ENCODE peak calls at places on chromosomes 1 and 21, in eight cellular contexts. C is PC-9; V is CD8-positive, alpha-beta memory T cell; J is cardiac muscle cell; D is transverse colon; T is CD4-positive, CD25-positive, alpha-beta regulatory T cell; E is upper lobe of right lung; K is heart left ventricle. Y is an unnamed sample. For H3K9me3 and H3K4me1, the result is how much of the 10 kb centered on the place peaks cover.

GRCh38 chr1:225923381-225923691 is 714 bp downstream of the PYCR2 start:
- DNase-seq in K (no peak), C (peak), D (peak), J (peak), T (no peak), V (no peak), E (no peak), Y (no peak)

GRCh38 chr21:40191616-40192015 is 324.4 kb downstream of the PCP4 start:
- DNase-seq in C (no peak), E (no peak), T (no peak), J (no peak), K (no peak), V (no peak), D (no peak), Y (no peak)

GRCh38 chr21:28822064-28822402 is 170.6 kb downstream of the LTN1 start:
- DNase-seq in J (no peak), D (no peak), T (no peak), C (no peak), V (no peak), K (no peak), E (no peak), Y (no peak)

GRCh38 chr1:11188858-11189451 is at the start of gene ANGPTL7:
- DNase-seq in D (no peak), K (no peak), T (no peak), J (no peak), V (no peak), C (no peak), E (no peak), Y (no peak)

GRCh38 chr1:26278835-26279597 is 870 bp upstream of the SH3BGRL3 start:
- DNase-seq in J (peak), C (peak), V (no peak), D (peak), T (peak), K (no peak), E (no peak), Y (no peak)

GRCh38 chr1:214417545-214418210 is 133.7 kb downstream of the PTPN14 start:
- DNase-seq in C (no peak), T (no peak), J (no peak), D (no peak), V (no peak), K (no peak), E (no peak), Y (no peak)

GRCh38 chr1:77398115-77398514 is 116.3 kb downstream of the AK5 start:
- DNase-seq in J (no peak), D (no peak), K (no peak), V (no peak), C (no peak), T (no peak), E (no peak), Y (no peak)

GRCh38 chr1:43331688-43332087 is 5.9 kb upstream of the MPL start:
- DNase-seq in D (no peak), K (no peak), E (no peak), C (no peak), J (no peak), T (no peak), V (no peak), Y (no peak)

GRCh38 chr1:8397511-8397910 is 79.6 kb downstream of the SLC45A1 start:
- DNase-seq in C (no peak), D (no peak), E (no peak), V (no peak), T (peak), J (peak), K (no peak), Y (no peak)

GRCh38 chr1:116693759-116694482 is 26.4 kb upstream of the IGSF3 start:
- DNase-seq in T (no peak), J (peak), C (peak), D (peak), K (no peak), E (no peak), V (no peak), Y (no peak)

GRCh38 chr1:158103275-158103674 is 77.4 kb upstream of the CD1D start:
- DNase-seq in D (no peak), C (no peak), J (no peak), K (no peak), E (no peak), V (no peak), T (no peak), Y (no peak)

GRCh38 chr21:25687787-25688186 is 46.9 kb downstream of the ATP5PF start:
- DNase-seq in C (no peak), K (no peak), D (no peak), E (no peak), J (no peak), V (no peak), T (no peak), Y (no peak)

GRCh38 chr1:111702504-111703050 is 36.6 kb downstream of the INKA2 start:
- DNase-seq in C (no peak), V (no peak), D (no peak), J (no peak), T (no peak), K (no peak), E (no peak), Y (no peak)

GRCh38 chr1:223748773-223749733 is 36.7 kb downstream of the CAPN2 start:
- DNase-seq in E (peak), K (peak), D (peak), V (peak), T (peak), J (peak), C (peak), Y (peak)

GRCh38 chr1:101203812-101204540 is 32.8 kb upstream of the S1PR1 start:
- DNase-seq in K (peak), V (no peak), D (no peak), C (no peak), E (no peak), T (no peak), J (peak), Y (no peak)

DNA sequence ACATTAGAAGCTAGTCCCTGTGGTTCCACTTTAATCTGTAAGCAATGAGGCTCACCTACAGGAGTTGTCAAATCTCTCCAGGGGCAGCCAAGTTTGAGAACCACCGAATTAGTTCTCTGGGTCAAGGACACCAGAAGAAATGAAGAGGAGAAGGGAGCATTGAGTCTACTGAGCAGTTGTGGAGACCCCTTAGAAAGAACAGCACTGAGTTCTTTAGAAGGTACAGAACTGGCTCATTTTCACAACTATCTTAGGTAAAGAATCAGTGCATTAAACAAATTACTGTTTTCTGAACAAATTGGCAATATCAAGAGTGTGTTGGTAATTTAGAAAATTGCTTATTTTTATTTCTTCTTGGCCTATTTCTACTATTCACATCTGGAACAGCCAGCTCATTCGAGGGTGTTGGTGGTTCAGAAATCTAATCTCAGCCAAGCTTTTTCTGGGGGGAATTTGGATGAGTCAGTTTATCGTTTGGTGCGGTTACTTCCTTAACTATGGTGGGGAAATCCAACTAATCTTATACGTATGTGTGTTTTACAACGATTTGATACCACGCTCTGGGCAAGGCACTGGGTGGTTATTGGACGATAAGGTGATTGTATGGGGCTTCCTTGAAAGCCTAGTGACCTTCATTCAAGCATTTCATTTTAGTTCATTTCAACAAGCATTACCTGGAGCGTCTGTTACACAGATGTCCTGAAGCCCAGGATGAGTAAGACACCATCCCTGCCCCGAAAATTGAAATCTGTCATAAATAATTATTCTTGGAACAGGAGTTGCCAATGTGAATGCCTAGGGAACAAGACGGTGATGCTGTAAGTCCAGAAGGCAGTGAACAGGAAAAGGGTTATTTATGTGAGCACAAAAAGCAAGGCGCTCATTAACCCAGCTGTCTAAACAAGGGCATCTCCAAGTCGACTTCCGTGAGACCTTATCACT is 52.0 kb upstream of the TMPRSS2 start:
- DNase-seq in K (no peak), J (peak), C (no peak), V (no peak), E (no peak), D (no peak), T (no peak), Y (no peak)
- H3K27ac ChIP-seq in K (no peak), J (no peak), C (no peak), V (no peak), E (no peak), D (peak), T (no peak), Y (no peak)

GRCh38 chr21:8993284-8993942 is 1528.0 kb upstream of the TPTE start:
- DNase-seq in V (no peak), E (no peak), K (no peak), D (no peak), T (no peak), J (no peak), C (no peak), Y (no peak)

GRCh38 chr21:8997011-8997440 is 1524.4 kb upstream of the TPTE start:
- DNase-seq in K (no peak), V (no peak), D (no peak), T (no peak), C (no peak), E (no peak), J (no peak), Y (no peak)

GRCh38 chr21:8994640-8995511 is 1526.5 kb upstream of the TPTE start:
- DNase-seq in T (no peak), K (no peak), D (no peak), J (no peak), V (no peak), E (no peak), C (no peak), Y (no peak)

GRCh38 chr21:8993943-8994639 is 1527.3 kb upstream of the TPTE start:
- DNase-seq in C (no peak), J (no peak), K (no peak), E (no peak), D (no peak), V (no peak), T (no peak), Y (no peak)

GRCh38 chr21:8998946-8999681 is 1522.3 kb upstream of the TPTE start:
- DNase-seq in D (no peak), K (no peak), T (no peak), E (no peak), J (no peak), V (no peak), C (no peak), Y (no peak)
- H3K9me3 ChIP-seq in D (under half), K (under half), T (under half), E (under half), J (under half), V (under half), C (under half), Y (under half)

DNA sequence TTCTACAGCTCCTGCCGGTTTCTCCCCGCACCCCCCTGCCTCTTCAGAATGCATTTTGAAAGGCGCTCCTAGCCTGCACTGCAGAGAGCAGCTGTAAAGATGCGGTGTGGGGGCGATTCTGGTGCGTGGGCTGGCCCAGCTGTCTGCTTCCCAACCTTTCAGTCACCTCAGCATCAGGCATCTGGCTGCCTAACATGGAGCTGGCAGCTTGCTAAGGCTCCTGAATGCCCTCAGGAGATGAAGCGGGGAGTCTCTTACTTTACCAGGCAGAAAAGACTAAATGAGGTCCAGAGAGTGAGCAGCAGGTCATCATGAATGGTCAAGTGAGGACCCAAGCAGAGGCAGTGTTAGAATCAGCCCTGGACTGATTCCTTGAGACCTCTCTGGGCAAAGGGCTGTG is 8.7 kb downstream of the IER5 start:
- DNase-seq in K (no peak), V (no peak), D (no peak), T (no peak), J (no peak), C (no peak), E (no peak), Y (no peak)
- H3K4me1 ChIP-seq in K (half or more), V (under half), D (under half), T (under half), J (under half), C (half or more), E (half or more), Y (under half)

GRCh38 chr1:1213919-1214599 is at the start of gene TNFRSF4:
- DNase-seq in T (no peak), D (no peak), J (no peak), C (no peak), V (no peak), E (no peak), K (no peak), Y (peak)

GRCh38 chr1:1215266-1215676 is 1.3 kb upstream of the TNFRSF4 start:
- DNase-seq in V (no peak), D (no peak), E (no peak), K (no peak), J (no peak), T (no peak), C (no peak), Y (peak)

GRCh38 chr1:1211541-1212511 is 2.1 kb downstream of the TNFRSF4 start:
- DNase-seq in V (no peak), D (peak), T (no peak), C (no peak), K (peak), E (no peak), J (no peak), Y (no peak)

GRCh38 chr1:1212780-1213152 is 1.2 kb downstream of the TNFRSF4 start:
- DNase-seq in C (no peak), J (peak), E (peak), D (peak), K (peak), V (peak), T (peak), Y (peak)

GRCh38 chr1:1213153-1213918 is 617 bp downstream of the TNFRSF4 start:
- DNase-seq in K (no peak), T (no peak), E (no peak), C (no peak), J (no peak), V (peak), D (peak), Y (peak)
- H3K27ac ChIP-seq in K (peak), T (peak), E (peak), C (no peak), J (no peak), V (no peak), D (peak), Y (peak)

DNA sequence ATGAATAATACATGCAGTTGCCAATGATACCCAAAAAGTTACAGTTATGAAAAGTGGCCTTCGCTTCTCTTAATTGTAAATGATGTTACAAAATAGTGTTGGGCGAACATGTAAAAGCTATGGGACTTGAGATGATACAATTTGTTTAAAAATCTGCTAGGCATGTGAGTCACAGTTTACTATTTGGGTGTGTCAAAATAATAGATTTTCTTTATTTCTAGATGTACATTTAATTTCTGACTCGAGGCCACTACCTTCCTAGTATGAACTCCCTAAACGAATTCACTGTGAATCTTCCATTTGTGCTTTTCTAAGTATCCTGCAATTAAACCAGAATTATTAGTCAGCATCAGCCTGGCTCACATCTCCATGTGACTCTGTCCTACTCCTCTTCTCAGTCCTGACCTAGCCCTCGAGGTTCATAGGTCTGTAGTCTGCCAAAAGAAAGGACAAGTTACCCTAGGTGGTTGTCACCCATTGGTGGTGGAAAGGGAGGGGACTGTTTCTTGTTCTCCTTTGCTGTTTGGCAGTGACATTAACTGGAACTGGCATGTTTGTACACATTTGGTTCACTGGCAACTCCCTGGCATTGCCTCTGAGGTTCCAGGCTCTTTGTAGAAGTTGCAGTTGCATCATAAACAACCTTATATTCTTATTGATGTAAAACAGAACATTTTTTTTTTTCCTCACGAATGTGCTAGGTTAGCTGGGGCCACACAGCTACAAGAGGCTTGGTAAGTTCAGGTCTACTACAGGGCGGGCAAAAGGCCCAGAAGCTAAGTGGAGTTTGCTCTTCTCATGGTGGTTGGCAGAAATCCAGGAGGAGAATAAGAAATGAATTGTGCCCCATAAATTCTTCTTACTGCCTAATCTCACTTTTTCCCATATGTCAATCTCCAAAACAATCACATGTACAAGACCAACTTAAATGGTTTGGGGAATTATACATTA is 746.5 kb upstream of the ADAMTS5 start:
- DNase-seq in V (no peak), C (no peak), D (peak), K (no peak), E (no peak), J (no peak), T (no peak), Y (no peak)
- H3K9me3 ChIP-seq in V (under half), C (under half), D (under half), K (under half), E (under half), J (under half), T (under half), Y (under half)

GRCh38 chr1:205447457-205448415 is 8.1 kb downstream of the BLACAT1 start:
- DNase-seq in J (peak), T (no peak), C (peak), E (no peak), D (no peak), K (no peak), V (no peak), Y (no peak)

GRCh38 chr1:205449750-205450443 is 5.9 kb downstream of the BLACAT1 start:
- DNase-seq in K (no peak), V (no peak), J (peak), T (peak), E (peak), C (peak), D (peak), Y (no peak)

GRCh38 chr1:205449254-205449749 is 6.5 kb downstream of the BLACAT1 start:
- DNase-seq in J (no peak), V (no peak), C (no peak), K (no peak), D (no peak), T (no peak), E (no peak), Y (no peak)

GRCh38 chr1:205450448-205450847 is 5.4 kb downstream of the BLACAT1 start:
- DNase-seq in E (no peak), J (no peak), K (no peak), V (no peak), D (no peak), C (peak), T (no peak), Y (no peak)

DNA sequence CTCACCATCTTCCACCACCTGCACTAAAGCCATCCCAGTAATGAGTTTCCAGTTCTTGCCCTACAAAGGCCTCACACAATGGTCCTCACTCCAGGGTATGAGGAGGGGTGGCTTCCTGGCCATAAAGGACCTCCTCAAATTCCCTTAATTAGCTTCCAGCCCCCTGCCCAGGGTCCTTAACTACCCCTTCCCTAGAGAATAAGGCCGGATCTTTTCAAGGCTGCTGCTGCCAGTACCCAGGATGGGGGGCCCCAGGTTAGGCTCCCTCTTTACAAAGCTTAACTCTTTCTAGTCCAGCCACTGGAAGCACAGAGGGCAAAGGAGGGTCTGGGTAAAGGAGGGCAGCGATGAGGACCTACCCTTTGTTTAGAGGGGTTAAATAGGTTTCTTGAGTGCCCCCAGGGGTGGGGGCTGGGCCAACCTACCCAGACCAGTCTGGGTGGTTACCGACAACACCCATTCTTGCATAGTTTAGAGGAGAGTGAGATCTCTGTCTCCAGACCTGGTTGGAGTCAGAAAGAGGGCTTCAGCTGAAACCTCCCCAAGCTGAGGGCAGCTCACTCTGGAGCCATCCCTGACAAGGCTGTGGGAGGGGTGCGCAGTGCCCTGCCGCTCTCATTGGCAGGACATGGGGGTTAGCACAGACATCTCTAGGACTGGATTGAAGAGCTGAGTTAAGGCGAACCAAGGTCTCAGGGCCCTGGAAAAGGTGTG is 7.1 kb downstream of the BLACAT1 start:
- DNase-seq in E (no peak), K (no peak), D (no peak), V (no peak), J (no peak), T (no peak), C (peak), Y (no peak)
- H3K4me1 ChIP-seq in E (under half), K (under half), D (under half), V (under half), J (under half), T (under half), C (half or more), Y (under half)

GRCh38 chr1:161720956-161721737 is at the start of gene FCRLB:
- DNase-seq in E (no peak), C (no peak), K (no peak), J (no peak), V (no peak), T (no peak), D (no peak), Y (no peak)

GRCh38 chr1:161720341-161720887 is 930 bp upstream of the FCRLB start:
- DNase-seq in T (no peak), K (no peak), V (no peak), J (no peak), D (no peak), E (no peak), C (no peak), Y (no peak)

GRCh38 chr1:161723459-161724149 is 2.3 kb downstream of the FCRLB start:
- DNase-seq in K (no peak), J (no peak), C (peak), E (no peak), D (no peak), T (no peak), V (no peak), Y (no peak)

GRCh38 chr1:161721738-161722343 is 497 bp downstream of the FCRLB start:
- DNase-seq in J (peak), K (no peak), T (no peak), V (no peak), C (no peak), D (no peak), E (no peak), Y (no peak)

DNA sequence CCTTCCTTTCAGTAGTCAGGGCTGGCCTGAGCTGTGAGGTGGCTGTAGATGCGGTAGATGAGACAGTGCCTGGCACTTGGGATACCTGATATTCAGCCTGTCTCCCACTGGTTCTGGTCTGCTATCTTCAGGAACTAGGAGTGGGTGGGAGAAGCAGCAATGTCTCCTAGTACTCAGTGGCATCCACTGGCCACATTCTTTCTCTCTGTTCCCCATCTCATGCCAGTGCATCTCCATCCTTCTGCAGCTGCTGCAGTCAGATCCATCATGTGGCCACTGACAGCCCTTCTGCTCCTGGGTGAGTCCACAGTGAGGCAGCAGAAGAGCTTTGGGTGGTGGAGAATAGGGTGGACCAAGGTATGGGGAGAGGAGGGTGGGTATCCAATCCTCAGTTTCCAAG is 1.1 kb downstream of the FCRLB start:
- DNase-seq in E (no peak), V (no peak), D (no peak), J (no peak), T (no peak), K (no peak), C (no peak), Y (no peak)
- H3K27ac ChIP-seq in E (no peak), V (no peak), D (no peak), J (no peak), T (no peak), K (no peak), C (no peak), Y (no peak)